ENCODE peak calls at places on chromosomes 4 and X, in nine cellular contexts. Q is T-cell, T is NCI-H69, G is right lobe of liver, Z is tibial nerve, S is hippocampal formation, O is H7, A is Right ventricle myocardium superior, E is skeletal muscle cell. D is an unnamed sample.

GRCh38 chrX:5998901-5999300 is 229.8 kb downstream of the NLGN4X start:
- DNase-seq in Q (no peak), T (no peak), G (no peak), Z (no peak), S (no peak), O (no peak), A (no peak), E (no peak), D (no peak)

GRCh38 chr4:169968999-169969398 is 57.2 kb downstream of the MFAP3L start:
- DNase-seq in Q (no peak), T (no peak), G (no peak), Z (no peak), S (no peak), O (no peak), A (no peak), E (peak), D (no peak)

GRCh38 chrX:2714551-2714950 is 23.5 kb downstream of the CD99 start:
- DNase-seq in Q (no peak), T (no peak), G (no peak), Z (no peak), S (no peak), O (no peak), A (peak), E (no peak), D (no peak)

GRCh38 chr4:110540606-110541440 is 64.9 kb downstream of the ENPEP start:
- DNase-seq in Q (no peak), T (peak), G (no peak), Z (no peak), S (no peak), O (no peak), A (no peak), E (peak), D (no peak)

GRCh38 chrX:19593684-19594083 is 78.4 kb upstream of the MAP3K15 start:
- DNase-seq in Q (peak), T (peak), G (no peak), Z (peak), S (no peak), O (no peak), A (no peak), E (no peak), D (no peak)

GRCh38 chr4:126611900-126612299 is 1020.9 kb upstream of the INTU start:
- DNase-seq in Q (no peak), T (no peak), G (no peak), Z (no peak), S (no peak), O (no peak), A (no peak), E (no peak), D (no peak)

GRCh38 chrX:44946771-44947170 is 73.8 kb downstream of the KDM6A start:
- DNase-seq in Q (no peak), T (no peak), G (no peak), Z (no peak), S (no peak), O (no peak), A (no peak), E (no peak), D (no peak)

GRCh38 chrX:42096262-42096939 is 173.0 kb upstream of the CASK start:
- DNase-seq in Q (no peak), T (no peak), G (no peak), Z (no peak), S (no peak), O (no peak), A (no peak), E (peak), D (peak)

GRCh38 chrX:101411984-101412383 is 4.0 kb downstream of the HNRNPH2 start:
- DNase-seq in Q (no peak), T (no peak), G (no peak), Z (no peak), S (no peak), O (no peak), A (no peak), E (no peak), D (no peak)

GRCh38 chr4:4856071-4857000 is 3.1 kb upstream of the MSX1 start:
- DNase-seq in Q (no peak), T (peak), G (no peak), Z (no peak), S (no peak), O (peak), A (peak), E (no peak), D (no peak)

GRCh38 chr4:153728660-153729059 is 31.2 kb downstream of the RNF175 start:
- DNase-seq in Q (no peak), T (no peak), G (no peak), Z (no peak), S (no peak), O (no peak), A (no peak), E (no peak), D (no peak)

GRCh38 chr4:1199556-1200331 is 27.4 kb upstream of the SPON2 start:
- DNase-seq in Q (no peak), T (no peak), G (no peak), Z (no peak), S (no peak), O (peak), A (peak), E (no peak), D (no peak)

GRCh38 chr4:73653695-73654106 is 33.5 kb upstream of the RASSF6 start:
- DNase-seq in Q (no peak), T (peak), G (peak), Z (peak), S (no peak), O (peak), A (no peak), E (peak), D (peak)

GRCh38 chr4:16858275-16858752 is 40.1 kb downstream of the LDB2 start:
- DNase-seq in Q (no peak), T (no peak), G (no peak), Z (no peak), S (no peak), O (peak), A (no peak), E (peak), D (no peak)

GRCh38 chr4:47525154-47525819 is 40.2 kb downstream of the ATP10D start:
- DNase-seq in Q (no peak), T (no peak), G (no peak), Z (peak), S (no peak), O (no peak), A (no peak), E (peak), D (no peak)

GRCh38 chrX:119692241-119693031 is 532 bp downstream of the SEPTIN6 start:
- DNase-seq in Q (peak), T (peak), G (peak), Z (no peak), S (peak), O (peak), A (peak), E (no peak), D (peak)

GRCh38 chr4:182212211-182212761 is 30.9 kb upstream of the TENM3 start:
- DNase-seq in Q (no peak), T (no peak), G (no peak), Z (no peak), S (no peak), O (no peak), A (no peak), E (peak), D (peak)

GRCh38 chrX:151177141-151178027 is 1.0 kb downstream of the GPR50 start:
- DNase-seq in Q (no peak), T (peak), G (no peak), Z (no peak), S (no peak), O (peak), A (no peak), E (no peak), D (no peak)

GRCh38 chr4:15805583-15806517 is 27.7 kb downstream of the CD38 start:
- DNase-seq in Q (peak), T (peak), G (no peak), Z (peak), S (no peak), O (peak), A (no peak), E (peak), D (no peak)

GRCh38 chrX:134948333-134949241 is 42.2 kb upstream of the SMIM10 start:
- DNase-seq in Q (no peak), T (peak), G (peak), Z (no peak), S (no peak), O (no peak), A (no peak), E (no peak), D (no peak)

GRCh38 chrX:154013614-154014360 is 5.9 kb downstream of the IRAK1 start:
- DNase-seq in Q (peak), T (peak), G (no peak), Z (no peak), S (no peak), O (peak), A (peak), E (no peak), D (peak)

D was measured in lower lobe of right lung.